ENCODE peak calls at places on chromosomes 16 and 17, in ten cellular contexts. L is heart left ventricle, A is foreskin keratinocyte, T is endothelial cell, U is pancreas, M is cardiac fibroblast, O is IMR-90, G is NB4, X is AG10803, H is colonic mucosa. W is an unnamed sample.

GRCh38 chr16:11586375-11586855 is 304 bp downstream of the LITAF start:
- DNase-seq in L (no peak), A (no peak), T (no peak), U (peak), M (no peak), O (no peak), G (no peak), X (no peak), H (no peak), W (peak)

GRCh38 chr17:45382226-45382625 is 50.4 kb downstream of the ARHGAP27 start:
- DNase-seq in L (no peak), A (peak), T (no peak), U (no peak), M (no peak), O (peak), G (no peak), X (no peak), H (no peak), W (peak)

GRCh38 chr17:35816723-35817122 is 7.4 kb downstream of the TAF15 start:
- DNase-seq in L (no peak), A (no peak), T (no peak), U (no peak), M (no peak), O (no peak), G (no peak), X (no peak), H (no peak), W (no peak)

GRCh38 chr16:69190046-69190588 is 3.2 kb downstream of the SNTB2 start:
- DNase-seq in L (no peak), A (no peak), T (no peak), U (no peak), M (no peak), O (no peak), G (no peak), X (no peak), H (no peak), W (no peak)

GRCh38 chr16:86818701-86819522 is 240.6 kb downstream of the FOXL1 start:
- DNase-seq in L (no peak), A (no peak), T (no peak), U (no peak), M (no peak), O (no peak), G (no peak), X (no peak), H (no peak), W (no peak)

GRCh38 chr17:15475620-15476354 is 8.4 kb upstream of the CDRT4 start:
- DNase-seq in L (no peak), A (peak), T (no peak), U (no peak), M (peak), O (peak), G (no peak), X (peak), H (no peak), W (peak)

GRCh38 chr16:89010210-89010925 is 33.4 kb upstream of the CBFA2T3 start:
- DNase-seq in L (no peak), A (no peak), T (no peak), U (peak), M (no peak), O (no peak), G (no peak), X (no peak), H (no peak), W (no peak)

GRCh38 chr16:68065716-68066305 is 19.4 kb upstream of the NFATC3 start:
- DNase-seq in L (no peak), A (peak), T (no peak), U (no peak), M (peak), O (peak), G (no peak), X (peak), H (no peak), W (no peak)

GRCh38 chr17:67290994-67291362 is 46.0 kb upstream of the HELZ start:
- DNase-seq in L (no peak), A (no peak), T (no peak), U (no peak), M (no peak), O (no peak), G (no peak), X (no peak), H (no peak), W (no peak)

GRCh38 chr17:27453466-27453865 is 2.8 kb upstream of the KSR1 start:
- DNase-seq in L (no peak), A (no peak), T (no peak), U (no peak), M (no peak), O (peak), G (no peak), X (peak), H (no peak), W (no peak)

GRCh38 chr17:2172447-2172938 is 117.6 kb downstream of the HIC1 start:
- DNase-seq in L (no peak), A (peak), T (no peak), U (no peak), M (peak), O (peak), G (no peak), X (peak), H (no peak), W (no peak)

GRCh38 chr17:48498168-48498840 is 32.5 kb downstream of the HOXB1 start:
- DNase-seq in L (no peak), A (peak), T (no peak), U (no peak), M (no peak), O (no peak), G (no peak), X (no peak), H (no peak), W (no peak)

GRCh38 chr16:84928679-84929420 is 82.5 kb downstream of the ZDHHC7 start:
- DNase-seq in L (peak), A (no peak), T (no peak), U (no peak), M (peak), O (peak), G (no peak), X (peak), H (peak), W (peak)

GRCh38 chr17:82021728-82022309 is 859 bp downstream of the CENPX start:
- DNase-seq in L (no peak), A (no peak), T (no peak), U (no peak), M (no peak), O (no peak), G (no peak), X (no peak), H (peak), W (no peak)

GRCh38 chr16:17939052-17939673 is 397.4 kb downstream of the NPIPA8 start:
- DNase-seq in L (no peak), A (no peak), T (no peak), U (no peak), M (no peak), O (no peak), G (no peak), X (no peak), H (no peak), W (no peak)

GRCh38 chr17:81731271-81731670 is 19.2 kb downstream of the SLC25A10 start:
- DNase-seq in L (no peak), A (peak), T (no peak), U (no peak), M (no peak), O (peak), G (peak), X (peak), H (no peak), W (no peak)

GRCh38 chr17:31686495-31686894 is 172.5 kb downstream of the COPRS start:
- DNase-seq in L (no peak), A (no peak), T (no peak), U (no peak), M (no peak), O (peak), G (no peak), X (no peak), H (no peak), W (no peak)

GRCh38 chr17:31147507-31148202 is 52.9 kb downstream of the NF1 start:
- DNase-seq in L (no peak), A (no peak), T (no peak), U (no peak), M (peak), O (no peak), G (peak), X (peak), H (no peak), W (peak)

GRCh38 chr17:62644487-62645173 is 17.2 kb downstream of the MRC2 start:
- DNase-seq in L (no peak), A (no peak), T (no peak), U (no peak), M (no peak), O (no peak), G (no peak), X (no peak), H (no peak), W (no peak)

GRCh38 chr16:9364721-9365693 is 273.6 kb downstream of the HAPSTR1 start:
- DNase-seq in L (peak), A (no peak), T (no peak), U (peak), M (no peak), O (no peak), G (no peak), X (peak), H (peak), W (no peak)

GRCh38 chr17:83051423-83052240 is 27.8 kb upstream of the METRNL start:
- DNase-seq in L (peak), A (peak), T (peak), U (peak), M (peak), O (peak), G (peak), X (peak), H (peak), W (peak)
- TF ChIP-seq CTCF in L (no peak), A (peak), T (no peak), U (no peak), M (no peak), O (no peak), G (no peak), X (no peak), H (no peak), W (no peak)

DNA sequence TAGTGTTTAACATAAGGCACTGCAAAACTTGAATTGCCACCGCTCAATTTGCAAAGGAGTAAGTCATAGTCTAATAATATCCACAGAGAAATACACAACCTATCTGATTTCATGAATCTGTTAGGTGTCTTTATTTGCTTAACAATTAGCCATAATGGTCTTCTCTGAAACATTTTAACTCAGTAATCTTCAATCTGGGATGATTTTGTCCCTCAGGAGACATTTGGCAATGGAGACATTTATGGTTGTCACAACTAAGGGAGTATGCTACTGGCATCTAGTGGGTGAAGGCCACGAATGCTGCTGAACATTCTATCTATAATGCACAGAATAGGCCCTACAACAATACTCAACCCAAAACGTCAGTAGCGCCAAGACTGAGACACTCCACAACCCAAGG is 4.3 kb downstream of the UBE2G1 start:
- DNase-seq in L (no peak), A (no peak), T (no peak), U (no peak), M (peak), O (no peak), G (peak), X (no peak), H (no peak), W (peak)
- TF ChIP-seq CTCF in L (peak), A (peak), T (no peak), U (no peak), M (peak), O (no peak), G (no peak), X (no peak), H (no peak), W (no peak)

DNA sequence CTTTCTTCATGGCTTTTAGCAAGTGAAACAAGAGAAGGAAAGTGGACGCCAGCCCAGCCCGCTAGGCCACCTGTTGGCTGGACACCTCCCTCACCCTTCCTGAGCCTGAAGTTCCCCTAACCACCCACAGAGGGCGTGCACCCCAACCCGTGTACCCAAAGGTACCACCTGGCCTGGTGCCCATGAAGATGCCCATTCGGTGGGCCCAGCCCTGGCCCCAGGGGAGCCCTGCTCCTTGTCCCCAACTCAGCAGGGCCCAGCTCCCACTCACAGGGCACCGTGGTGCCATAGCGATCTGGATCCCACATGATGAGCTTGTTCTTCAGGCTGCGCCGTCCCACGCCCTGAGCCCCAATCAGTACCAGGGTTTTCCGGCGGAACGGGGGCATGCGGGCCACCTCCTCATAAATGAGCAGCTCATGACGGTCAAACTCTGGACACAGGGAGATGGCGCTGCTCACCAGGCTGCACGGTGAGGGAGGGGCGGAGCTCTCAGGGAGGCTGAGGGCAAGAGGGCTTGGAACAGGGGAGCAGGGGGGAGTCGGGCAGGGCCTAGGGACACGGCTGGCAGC is 26.8 kb downstream of the MPP2 start:
- DNase-seq in L (no peak), A (peak), T (peak), U (peak), M (peak), O (no peak), G (peak), X (peak), H (peak), W (peak)
- TF ChIP-seq CTCF in L (peak), A (peak), T (peak), U (peak), M (peak), O (peak), G (peak), X (peak), H (peak), W (peak)

GRCh38 chr17:29003289-29003688 is 2.5 kb downstream of the SEZ6 start:
- DNase-seq in L (no peak), A (no peak), T (no peak), U (no peak), M (no peak), O (no peak), G (no peak), X (no peak), H (no peak), W (no peak)
- TF ChIP-seq CTCF in L (no peak), A (no peak), T (no peak), U (no peak), M (no peak), O (no peak), G (no peak), X (no peak), H (no peak), W (no peak)

GRCh38 chr17:41681776-41682175 is 6.9 kb upstream of the EIF1 start:
- DNase-seq in L (no peak), A (no peak), T (no peak), U (no peak), M (no peak), O (no peak), G (no peak), X (no peak), H (no peak), W (no peak)

GRCh38 chr17:41678411-41678906 is 10.2 kb upstream of the EIF1 start:
- DNase-seq in L (no peak), A (peak), T (no peak), U (no peak), M (peak), O (peak), G (peak), X (no peak), H (no peak), W (peak)

GRCh38 chr17:41680426-41681040 is 8.2 kb upstream of the EIF1 start:
- DNase-seq in L (no peak), A (no peak), T (no peak), U (no peak), M (no peak), O (no peak), G (no peak), X (no peak), H (no peak), W (no peak)

GRCh38 chr17:41679740-41680425 is 8.8 kb upstream of the EIF1 start:
- DNase-seq in L (no peak), A (no peak), T (no peak), U (no peak), M (no peak), O (no peak), G (no peak), X (no peak), H (no peak), W (no peak)

GRCh38 chr17:41678907-41679739 is 9.6 kb upstream of the EIF1 start:
- DNase-seq in L (no peak), A (peak), T (no peak), U (no peak), M (peak), O (peak), G (peak), X (peak), H (peak), W (peak)
- TF ChIP-seq CTCF in L (peak), A (peak), T (no peak), U (no peak), M (no peak), O (no peak), G (peak), X (peak), H (no peak), W (peak)

DNA sequence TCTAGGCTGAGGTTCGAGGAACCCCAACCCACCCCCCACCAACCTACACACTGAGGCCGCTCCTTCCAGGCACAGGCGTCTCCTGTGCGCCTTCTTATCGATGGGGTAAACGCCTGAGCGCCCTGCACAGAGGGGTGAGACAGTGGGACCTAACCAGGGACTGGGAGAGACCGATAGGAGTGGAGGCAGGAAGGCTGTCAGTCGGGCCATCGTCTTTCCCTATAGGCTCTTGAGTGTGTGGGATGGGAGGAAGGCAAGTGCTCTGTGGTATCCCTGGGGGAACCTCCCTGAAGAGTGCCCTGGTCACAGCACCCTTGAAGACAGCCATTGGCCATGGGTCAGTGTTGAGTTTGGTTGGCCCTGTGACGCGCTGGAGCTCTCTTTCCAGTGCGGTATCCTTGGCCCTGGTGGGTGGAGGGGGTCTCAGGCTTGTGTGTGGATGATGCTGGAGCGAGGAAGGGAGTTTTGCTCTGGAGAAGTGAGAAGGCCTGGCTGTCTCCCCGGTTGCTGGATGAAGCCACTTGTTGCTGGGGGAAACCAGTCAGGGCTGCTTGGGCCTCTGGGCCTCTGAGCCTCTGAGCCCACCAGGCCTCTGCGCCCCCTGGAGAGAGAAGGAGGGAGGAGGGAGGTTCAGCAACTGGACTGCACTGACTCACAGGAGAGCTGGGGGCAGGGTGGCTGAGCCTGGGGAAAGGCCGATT is 1.7 kb downstream of the GPRC5C start:
- DNase-seq in L (no peak), A (no peak), T (no peak), U (no peak), M (no peak), O (no peak), G (no peak), X (no peak), H (no peak), W (no peak)
- TF ChIP-seq CTCF in L (no peak), A (no peak), T (no peak), U (no peak), M (no peak), O (no peak), G (no peak), X (no peak), H (no peak), W (no peak)

W was measured in MCF 10A.